ENCODE peak calls at places on chromosomes 12 and 14, in six cellular contexts. B, O, V, D, Y and P are unnamed samples.
A peak's percentile ranks its signal among the peaks of the same experiment; 100 is the strongest.

GRCh38 chr14:66443158-66443695 is 42.9 kb upstream of the CCDC196 start:
- DNase-seq in V (no peak), Y (no peak), O (no peak), D (no peak), B (no peak), P (no peak)

GRCh38 chr12:18283776-18284175 is 22.5 kb downstream of the PIK3C2G start:
- DNase-seq in V (no peak), D (no peak), Y (peak; percentile 59), O (no peak), B (no peak), P (no peak)

GRCh38 chr12:54561164-54561563 is 11.8 kb downstream of the PDE1B start:
- DNase-seq in D (no peak), V (peak; percentile 4), Y (peak; percentile 60), B (no peak), O (no peak), P (no peak)

GRCh38 chr14:86055512-86055911 is 525.6 kb downstream of the FLRT2 start:
- DNase-seq in B (no peak), Y (no peak), V (peak; percentile 4), D (no peak), O (peak; percentile 13), P (no peak)

GRCh38 chr14:40417777-40418401 is 985.7 kb upstream of the FBXO33 start:
- DNase-seq in D (peak; percentile 25), O (no peak), V (no peak), B (no peak), Y (peak; percentile 84), P (no peak)

GRCh38 chr14:92482621-92483319 is 30.8 kb upstream of the RIN3 start:
- DNase-seq in D (no peak), Y (no peak), B (no peak), V (no peak), O (no peak), P (no peak)

GRCh38 chr12:120241561-120242274 is 23.8 kb downstream of the PXN start:
- DNase-seq in B (no peak), Y (no peak), O (no peak), D (no peak), V (no peak), P (no peak)

GRCh38 chr14:79196216-79196615 is 1015.1 kb downstream of the DIO2 start:
- DNase-seq in V (no peak), O (no peak), B (no peak), D (no peak), Y (no peak), P (no peak)

GRCh38 chr14:77849711-77850110 is 49.8 kb downstream of the ADCK1 start:
- DNase-seq in O (peak; percentile 50), B (no peak), D (no peak), Y (no peak), V (no peak), P (no peak)

GRCh38 chr14:69152181-69152943 is 557 bp downstream of the DCAF5 start:
- DNase-seq in Y (no peak), D (no peak), B (peak; percentile 58), V (peak; percentile 72), O (no peak), P (peak; percentile 25)

GRCh38 chr12:119592232-119592631 is 1.3 kb upstream of the TMEM233 start:
- DNase-seq in V (no peak), D (no peak), O (no peak), Y (no peak), B (no peak), P (no peak)

GRCh38 chr14:106556665-106557289 is 1030.4 kb downstream of the TMEM121 start:
- DNase-seq in Y (peak; percentile 68), O (no peak), B (peak; percentile 78), V (no peak), D (peak; percentile 60), P (peak; percentile 38)

GRCh38 chr12:119425623-119426022 is 91.1 kb downstream of the CCDC60 start:
- DNase-seq in V (no peak), D (no peak), Y (no peak), O (no peak), B (no peak), P (no peak)

GRCh38 chr14:53011053-53011462 is 60.2 kb upstream of the FERMT2 start:
- DNase-seq in B (no peak), O (peak; percentile 99), V (peak; percentile 92), D (peak; percentile 41), Y (peak; percentile 86), P (no peak)

GRCh38 chr14:98952595-98953325 is 319.2 kb downstream of the BCL11B start:
- DNase-seq in V (peak; percentile 31), D (no peak), O (no peak), Y (peak; percentile 24), B (no peak), P (no peak)

GRCh38 chr14:72448212-72448611 is 445.7 kb downstream of the DPF3 start:
- DNase-seq in Y (no peak), B (no peak), O (no peak), D (no peak), V (no peak), P (no peak)

GRCh38 chr14:50670196-50670875 is 2.2 kb upstream of the SAV1 start:
- DNase-seq in D (no peak), O (peak; percentile 49), V (no peak), B (no peak), Y (peak; percentile 67), P (no peak)

GRCh38 chr14:77988966-77989365 is 181.2 kb upstream of the NRXN3 start:
- DNase-seq in D (no peak), Y (peak; percentile 22), B (no peak), O (peak; percentile 48), V (no peak), P (no peak)

GRCh38 chr12:45329702-45330101 is 113.8 kb downstream of the ANO6 start:
- DNase-seq in D (no peak), V (no peak), O (no peak), B (no peak), Y (no peak), P (no peak)

GRCh38 chr12:123890536-123890902 is 82.1 kb downstream of the CCDC92 start:
- DNase-seq in D (no peak), Y (no peak), O (no peak), V (no peak), B (no peak), P (no peak)

GRCh38 chr14:20415723-20416622 is 2.7 kb upstream of the TEP1 start:
- DNase-seq in B (peak; percentile 31), V (peak; percentile 79), O (peak; percentile 61), Y (peak; percentile 65), D (no peak), P (no peak)

GRCh38 chr12:27709932-27710591 is 570 bp upstream of the MRPS35 start:
- DNase-seq in V (peak; percentile 75), B (no peak), D (no peak), Y (no peak), O (peak; percentile 61), P (no peak)

GRCh38 chr14:103139371-103140016 is 16.2 kb downstream of the TNFAIP2 start:
- DNase-seq in B (no peak), O (no peak), V (no peak), D (no peak), Y (peak; percentile 71), P (no peak)

GRCh38 chr14:69043598-69044267 is 64.6 kb upstream of the ACTN1 start:
- DNase-seq in O (peak; percentile 77), V (peak; percentile 27), D (no peak), B (no peak), Y (no peak), P (no peak)

DNA sequence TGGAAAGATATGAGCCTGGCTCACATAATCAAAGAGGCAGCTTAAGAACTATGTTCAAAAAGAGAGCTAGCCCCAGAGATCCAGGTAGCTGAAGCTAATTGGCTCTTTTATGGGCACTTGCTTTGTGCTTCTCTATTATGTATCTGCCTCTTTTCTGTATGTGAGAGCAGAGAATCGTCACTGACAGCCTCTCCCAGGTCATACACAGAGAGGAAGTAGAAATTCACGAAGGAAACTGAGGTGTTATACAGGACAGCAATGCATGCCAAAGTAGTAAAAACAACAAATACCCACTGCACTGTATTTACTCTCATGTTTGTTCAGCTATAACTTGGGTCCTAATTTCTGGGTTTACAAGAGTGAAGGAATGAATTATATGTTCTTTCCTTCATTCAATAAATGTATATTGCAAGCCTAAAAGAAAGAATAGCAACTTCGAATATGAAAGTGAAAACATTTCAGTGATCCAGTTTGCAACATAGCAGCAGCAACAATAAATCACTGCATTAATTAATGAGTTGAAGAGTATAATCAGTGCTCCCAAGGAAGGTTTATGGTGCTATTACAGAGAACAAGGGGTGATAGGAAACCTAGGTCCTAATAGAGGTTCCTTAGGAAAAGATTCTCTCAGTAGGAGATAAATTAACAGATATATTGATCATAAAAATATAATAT is 47.1 kb upstream of the ATXN7L3B start:
- DNase-seq in Y (no peak), V (no peak), B (no peak), O (no peak), D (no peak), P (no peak)
- H3K27me3 ChIP-seq in Y (no peaks in the 10 kb centered on the region), V (no peaks in the 10 kb centered on the region), B (no peaks in the 10 kb centered on the region), O (no peaks in the 10 kb centered on the region), D (no peaks in the 10 kb centered on the region), P (no peaks in the 10 kb centered on the region)

GRCh38 chr12:108713471-108713870 is 17.8 kb downstream of the CORO1C start:
- DNase-seq in Y (no peak), D (no peak), V (no peak), O (no peak), B (no peak), P (no peak)

GRCh38 chr12:108712164-108712924 is 19.0 kb downstream of the CORO1C start:
- DNase-seq in V (no peak), O (no peak), B (no peak), D (no peak), Y (peak; percentile 53), P (no peak)

GRCh38 chr12:108717243-108717642 is 14.1 kb downstream of the CORO1C start:
- DNase-seq in B (no peak), D (no peak), O (no peak), V (no peak), Y (no peak), P (no peak)

GRCh38 chr12:108712925-108713203 is 18.5 kb downstream of the CORO1C start:
- DNase-seq in Y (no peak), O (no peak), B (no peak), V (peak; percentile 39), D (no peak), P (no peak)

GRCh38 chr12:108714866-108715265 is 16.5 kb downstream of the CORO1C start:
- DNase-seq in D (no peak), O (no peak), Y (no peak), B (no peak), V (no peak), P (no peak)
- H3K4me3 ChIP-seq in D (no peak overlapping the region), O (no peak overlapping the region), Y (no peak overlapping the region), B (no peak overlapping the region), V (no peak overlapping the region), P (no peak overlapping the region)

DNA sequence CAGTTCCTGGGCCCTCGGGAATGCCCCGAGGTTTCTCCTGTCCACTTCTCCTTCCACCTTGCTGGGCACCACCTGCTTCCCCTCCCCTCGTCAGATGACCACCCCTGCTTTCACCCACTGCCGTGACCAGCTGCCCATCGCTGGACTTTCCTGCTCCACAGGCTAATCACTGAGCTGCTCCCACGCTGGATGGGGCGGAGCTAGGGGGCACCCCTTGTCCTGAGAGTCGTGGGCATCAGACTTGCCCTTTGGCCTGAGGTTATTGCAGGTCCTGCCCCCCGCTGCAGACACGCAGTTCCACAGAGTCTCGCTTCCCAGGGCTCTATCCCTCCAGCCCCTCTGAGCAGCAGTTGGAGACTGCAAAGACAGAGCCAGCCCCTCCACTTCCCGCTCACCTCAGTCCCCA is 427 bp downstream of the SLC6A12 start:
- DNase-seq in Y (no peak), D (no peak), O (no peak), B (no peak), V (no peak), P (no peak)
- H3K27me3 ChIP-seq in Y (peaks cover 55% of the 10 kb centered on the region), D (no peaks in the 10 kb centered on the region), O (peaks cover 72% of the 10 kb centered on the region), B (no peaks in the 10 kb centered on the region), V (peaks cover 59% of the 10 kb centered on the region), P (no peaks in the 10 kb centered on the region)

GRCh38 chr14:93571275-93571674 is 140.5 kb downstream of the UNC79 start:
- DNase-seq in B (no peak), D (no peak), V (no peak), Y (no peak), O (no peak), P (no peak)
- H3K4me3 ChIP-seq in B (no peak overlapping the region), D (no peak overlapping the region), V (no peak overlapping the region), Y (no peak overlapping the region), O (no peak overlapping the region), P (no peak overlapping the region)

GRCh38 chr12:47801904-47802246 is 17.8 kb downstream of the HDAC7 start:
- DNase-seq in O (no peak), Y (no peak), D (no peak), V (no peak), B (no peak), P (no peak)
- H3K27me3 ChIP-seq in O (no peaks in the 10 kb centered on the region), Y (no peaks in the 10 kb centered on the region), D (no peaks in the 10 kb centered on the region), V (no peaks in the 10 kb centered on the region), B (no peaks in the 10 kb centered on the region), P (no peaks in the 10 kb centered on the region)